ENCODE peak calls at places on chromosomes 7 and 10, in seven cellular contexts. Q is NCI-H2171 treated with DMSO at 0.1 percent for 48 hours, S is HT-29, E is GM12865, G is H54, A is mucosa of gallbladder, J is AG08395. T is an unnamed sample.

GRCh38 chr10:77907900-77908717 is 18.4 kb downstream of the DLG5 start:
- DNase-seq in E (peak; percentile 46), A (no peak), Q (no peak), S (no peak), G (no peak), J (no peak), T (no peak)

GRCh38 chr10:86951184-86951761 is 6.1 kb downstream of the MMRN2 start:
- DNase-seq in J (no peak), Q (no peak), A (no peak), E (no peak), G (no peak), S (no peak), T (no peak)

GRCh38 chr7:79293655-79294142 is 159.8 kb downstream of the MAGI2 start:
- DNase-seq in S (peak; percentile 66), J (no peak), E (no peak), A (no peak), Q (no peak), G (peak; percentile 48), T (no peak)

GRCh38 chr7:85001493-85002345 is 185.1 kb downstream of the SEMA3D start:
- DNase-seq in Q (peak; percentile 78), J (no peak), E (no peak), G (no peak), A (no peak), S (no peak), T (no peak)

GRCh38 chr10:48981310-48981907 is 41.8 kb upstream of the LRRC18 start:
- DNase-seq in A (peak; percentile 47), E (peak; percentile 64), S (peak; percentile 85), G (peak; percentile 57), Q (no peak), J (peak; percentile 62), T (no peak)

GRCh38 chr10:98478430-98479222 is 31.9 kb upstream of the HPS1 start:
- DNase-seq in J (peak; percentile 35), S (no peak), E (peak; percentile 89), G (no peak), Q (no peak), A (no peak), T (no peak)

GRCh38 chr10:101559596-101560292 is 28.3 kb downstream of the POLL start:
- DNase-seq in S (no peak), G (no peak), Q (no peak), A (no peak), E (no peak), J (no peak), T (peak; percentile 50)

GRCh38 chr10:109962247-109962646 is 38.9 kb upstream of the XPNPEP1 start:
- DNase-seq in J (no peak), G (no peak), Q (peak; percentile 42), S (no peak), E (no peak), A (no peak), T (no peak)

GRCh38 chr10:121753726-121754476 is 155.7 kb upstream of the FGFR2 start:
- DNase-seq in S (peak; percentile 39), J (peak; percentile 72), G (peak; percentile 4), Q (peak; percentile 10), E (peak; percentile 76), A (no peak), T (no peak)

GRCh38 chr7:106717997-106718871 is 57.3 kb upstream of the CCDC71L start:
- DNase-seq in G (peak; percentile 38), S (peak; percentile 94), Q (no peak), J (peak; percentile 91), E (peak; percentile 71), A (peak; percentile 24), T (no peak)

GRCh38 chr10:43273543-43273942 is 6.7 kb upstream of the RASGEF1A start:
- DNase-seq in G (no peak), Q (no peak), A (no peak), S (no peak), J (no peak), E (no peak), T (no peak)

GRCh38 chr7:82468435-82468834 is 24.9 kb upstream of the CACNA2D1 start:
- DNase-seq in E (no peak), G (no peak), J (no peak), Q (no peak), A (no peak), S (no peak), T (no peak)

GRCh38 chr7:120273476-120273975 is 551 bp downstream of the KCND2 start:
- DNase-seq in A (peak; percentile 56), J (no peak), E (peak; percentile 74), S (no peak), G (no peak), Q (peak; percentile 53), T (no peak)

GRCh38 chr10:62853710-62854109 is 37.5 kb upstream of the EGR2 start:
- DNase-seq in A (no peak), G (no peak), E (peak; percentile 49), J (no peak), S (no peak), Q (no peak), T (no peak)

GRCh38 chr7:46603780-46604725 is 683.0 kb upstream of the IGFBP3 start:
- DNase-seq in Q (no peak), S (no peak), G (no peak), A (peak; percentile 82), E (no peak), J (peak; percentile 82), T (peak; percentile 98)

GRCh38 chr7:100655908-100656674 is at the start of gene ACTL6B:
- DNase-seq in J (peak; percentile 92), Q (peak; percentile 65), E (peak; percentile 18), A (peak; percentile 59), G (no peak), S (no peak), T (no peak)

GRCh38 chr7:55369427-55369826 is 4.3 kb downstream of the LANCL2 start:
- DNase-seq in J (peak; percentile 72), A (no peak), Q (no peak), S (no peak), E (no peak), G (no peak), T (no peak)

GRCh38 chr10:110205051-110205675 is 2.2 kb upstream of the MXI1 start:
- DNase-seq in G (no peak), S (no peak), Q (no peak), J (no peak), E (no peak), A (no peak), T (no peak)

T was measured in right atrium auricular region.